ENCODE peak calls at places on chromosomes 13 and 19, in four cellular contexts. B is GM12878, F is K562, N is HepG2. S is an unnamed sample.

GRCh38 chr13:101152184-101152583 is 264.1 kb downstream of the NALCN start:
- DNase-seq in N (no peak), F (no peak), B (no peak), S (no peak)

GRCh38 chr19:17854061-17854460 is 5.6 kb upstream of the RPL18A start:
- DNase-seq in B (no peak), N (no peak), F (no peak), S (no peak)

GRCh38 chr19:43598445-43599240 is 2.2 kb downstream of the ZNF576 start:
- DNase-seq in F (no peak), B (no peak), N (no peak), S (no peak)

GRCh38 chr13:35699805-35700204 is 223.3 kb upstream of the MAB21L1 start:
- DNase-seq in F (no peak), N (no peak), B (no peak), S (no peak)

GRCh38 chr19:18389736-18390074 is 3.7 kb downstream of the GDF15 start:
- DNase-seq in N (no peak), B (no peak), F (no peak), S (no peak)

GRCh38 chr13:51803422-51804294 is at the start of gene DHRS12:
- DNase-seq in N (peak), B (peak), F (peak), S (peak)

GRCh38 chr13:112772539-112772909 is 82.7 kb downstream of the ATP11A start:
- DNase-seq in F (no peak), N (no peak), B (no peak), S (no peak)

GRCh38 chr13:29892149-29892548 is 41.7 kb upstream of the UBL3 start:
- DNase-seq in B (no peak), F (no peak), N (no peak), S (no peak)

GRCh38 chr19:39643591-39643990 is 12.1 kb upstream of the LGALS16 start:
- DNase-seq in N (no peak), B (no peak), F (no peak), S (no peak)

GRCh38 chr13:105627270-105627669 is 908.2 kb downstream of the EFNB2 start:
- DNase-seq in F (no peak), B (no peak), N (no peak), S (no peak)

GRCh38 chr13:112783135-112783945 is 93.5 kb downstream of the ATP11A start:
- DNase-seq in F (no peak), B (no peak), N (no peak), S (peak)

GRCh38 chr19:44304659-44305193 is at the start of gene ZNF235:
- DNase-seq in B (peak), F (peak), N (peak), S (peak)

GRCh38 chr13:41767801-41768200 is 193.1 kb downstream of the VWA8 start:
- DNase-seq in N (no peak), F (no peak), B (no peak), S (no peak)

GRCh38 chr13:94061316-94061715 is 418.2 kb downstream of the DCT start:
- DNase-seq in B (no peak), F (no peak), N (no peak), S (no peak)

GRCh38 chr13:106942558-106942957 is 374.6 kb upstream of the ARGLU1 start:
- DNase-seq in N (no peak), F (no peak), B (no peak), S (no peak)

GRCh38 chr13:30169442-30169841 is 137.9 kb downstream of the KATNAL1 start:
- DNase-seq in F (no peak), N (no peak), B (no peak), S (no peak)

GRCh38 chr13:74891610-74892009 is 590.4 kb downstream of the TBC1D4 start:
- DNase-seq in F (no peak), N (no peak), B (no peak), S (no peak)

GRCh38 chr19:48812094-48812929 is 1.5 kb upstream of the BCAT2 start:
- DNase-seq in F (peak), N (peak), B (no peak), S (peak)

GRCh38 chr13:106680796-106681482 is 113.0 kb upstream of the ARGLU1 start:
- DNase-seq in B (no peak), F (no peak), N (no peak), S (no peak)

GRCh38 chr13:112131740-112132113 is 64.8 kb downstream of the SOX1 start:
- DNase-seq in F (no peak), N (no peak), B (no peak), S (no peak)

GRCh38 chr13:31209172-31209818 is 9.5 kb downstream of the B3GLCT start:
- DNase-seq in F (no peak), B (no peak), N (no peak), S (peak)

GRCh38 chr19:5031231-5032100 is 62.6 kb downstream of the KDM4B start:
- DNase-seq in B (peak), N (peak), F (peak), S (peak)

GRCh38 chr13:23180711-23181110 is at the start of gene SGCG:
- DNase-seq in F (no peak), B (no peak), N (no peak), S (no peak)

GRCh38 chr13:114105351-114106225 is 26.8 kb downstream of the RASA3 start:
- DNase-seq in F (no peak), B (no peak), N (no peak), S (peak)

GRCh38 chr13:79791471-79792042 is 310.6 kb downstream of the NDFIP2 start:
- DNase-seq in B (no peak), F (no peak), N (no peak), S (no peak)

GRCh38 chr13:26867451-26868067 is 107.0 kb upstream of the GPR12 start:
- DNase-seq in N (no peak), F (peak), B (no peak), S (no peak)

GRCh38 chr13:77429320-77430142 is 102.6 kb upstream of the MYCBP2 start:
- DNase-seq in N (no peak), B (peak), F (no peak), S (no peak)

GRCh38 chr13:19587635-19588300 is 26.4 kb upstream of the TPTE2 start:
- DNase-seq in B (no peak), F (peak), N (peak), S (peak)

GRCh38 chr19:23916991-23917390 is 2.3 kb downstream of the ZNF726 start:
- DNase-seq in B (no peak), F (peak), N (no peak), S (no peak)

GRCh38 chr13:24777171-24777570 is 13.2 kb downstream of the RNF17 start:
- DNase-seq in F (no peak), B (no peak), N (no peak), S (no peak)

GRCh38 chr19:7349231-7349591 is 474 bp downstream of the ARHGEF18 start:
- DNase-seq in N (no peak), F (no peak), B (no peak), S (no peak)
- TF ChIP-seq NFIC in N (no peak), F (no peak), B (no peak), S (no peak)

GRCh38 chr19:2487780-2488330 is 11.9 kb downstream of the GADD45B start:
- DNase-seq in F (no peak), N (no peak), B (no peak), S (no peak)

GRCh38 chr19:2490659-2491058 is 14.7 kb downstream of the GADD45B start:
- DNase-seq in N (no peak), B (no peak), F (no peak), S (no peak)

GRCh38 chr19:2488405-2488941 is 12.5 kb downstream of the GADD45B start:
- DNase-seq in B (no peak), N (no peak), F (no peak), S (no peak)

GRCh38 chr19:2487090-2487489 is 11.2 kb downstream of the GADD45B start:
- DNase-seq in F (no peak), B (no peak), N (no peak), S (no peak)

GRCh38 chr19:2488942-2489731 is 13.2 kb downstream of the GADD45B start:
- DNase-seq in B (no peak), F (no peak), N (no peak), S (peak)
- H2AFZ ChIP-seq in B (peak), F (no peak), N (no peak), S (no peak)

GRCh38 chr13:98033277-98034247 is 80.1 kb downstream of the IPO5 start:
- DNase-seq in N (peak), B (no peak), F (peak), S (peak)
- TF ChIP-seq NFIC in N (no peak), B (no peak), F (no peak), S (no peak)

GRCh38 chr13:64538711-64539110 is 2691.4 kb downstream of the PCDH9 start:
- DNase-seq in N (no peak), B (no peak), F (no peak), S (no peak)
- H2AFZ ChIP-seq in N (no peak), B (no peak), F (no peak), S (no peak)

DNA sequence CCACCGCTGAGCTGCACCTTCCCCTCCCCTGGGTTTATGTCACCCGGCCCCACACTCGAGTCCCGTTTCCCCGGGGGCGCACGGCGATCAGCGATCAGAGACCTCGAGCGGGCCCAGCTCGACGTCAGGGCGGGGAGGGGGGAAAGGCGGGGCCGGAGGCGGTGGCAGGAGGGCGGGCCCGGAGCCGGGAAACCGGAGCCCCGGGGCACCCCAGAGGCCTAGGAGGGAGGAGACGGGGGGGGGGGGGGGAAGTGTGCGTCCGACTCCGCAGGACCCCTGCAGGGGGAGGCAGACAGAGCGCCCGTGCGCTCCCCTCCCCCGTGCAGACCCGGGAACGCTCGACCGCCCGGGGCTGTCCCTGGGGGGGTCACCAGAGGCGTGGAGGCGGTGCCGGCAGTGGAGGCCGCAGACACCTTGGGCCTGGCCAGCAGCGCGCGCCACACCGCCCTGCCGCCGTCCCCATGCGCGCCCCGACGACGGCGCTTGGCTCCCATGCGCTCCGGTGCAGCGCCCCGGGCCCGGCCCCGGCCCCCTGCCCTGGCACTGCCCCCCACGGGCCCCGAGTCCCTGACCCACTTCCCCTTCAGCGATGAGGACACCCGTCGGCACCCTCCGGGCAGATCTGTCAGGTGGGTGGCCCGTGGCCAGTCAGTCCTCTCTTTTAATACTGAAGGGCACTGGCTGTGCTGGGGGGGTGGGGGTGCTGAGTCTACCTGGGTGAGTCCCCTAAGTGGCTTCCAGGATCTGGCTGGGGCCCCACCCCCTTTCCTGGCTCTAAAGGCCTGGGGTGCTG is 11.8 kb downstream of the PDE4A start:
- DNase-seq in B (no peak), N (no peak), F (peak), S (peak)
- TF ChIP-seq NFIC in B (no peak), N (no peak), F (peak), S (no peak)

DNA sequence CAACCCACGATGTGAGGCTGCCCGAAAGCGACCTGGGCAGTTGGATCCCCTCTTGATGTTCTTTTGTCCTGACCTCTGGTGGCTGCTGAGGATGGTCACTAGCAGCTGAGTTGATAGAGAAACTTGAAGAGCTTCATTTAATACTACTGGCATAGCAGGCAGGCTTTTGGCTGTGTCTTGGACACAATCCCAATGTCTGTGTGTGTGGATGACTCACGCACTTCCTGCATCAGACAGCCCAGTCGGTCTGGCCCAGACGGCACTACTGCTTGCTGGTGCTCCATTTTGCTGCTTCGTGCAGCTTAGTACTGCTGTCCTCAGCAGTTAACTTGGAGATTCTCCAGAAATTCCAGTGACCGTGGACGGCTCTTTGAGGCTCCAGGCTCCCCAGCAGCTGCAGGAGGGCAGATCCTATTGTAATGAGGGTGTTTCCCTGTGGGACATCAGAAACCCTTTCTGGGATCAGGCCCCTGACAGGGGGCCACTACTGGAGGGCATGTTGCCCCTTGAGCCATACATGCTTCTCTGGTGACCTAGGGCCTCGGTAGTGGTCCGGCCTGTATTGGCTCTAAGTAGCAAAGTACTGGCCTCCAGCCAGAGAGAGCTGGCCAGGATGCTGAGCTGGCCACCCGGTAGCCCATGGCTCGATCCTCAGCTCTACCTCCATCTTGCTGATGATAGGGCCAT is 4.5 kb downstream of the FPR3 start:
- DNase-seq in B (no peak), F (peak), N (peak), S (peak)
- H2AFZ ChIP-seq in B (no peak), F (peak), N (no peak), S (peak)

GRCh38 chr19:29809795-29810503 is 1.8 kb upstream of the CCNE1 start:
- DNase-seq in F (no peak), N (no peak), B (no peak), S (no peak)

GRCh38 chr19:29812080-29812880 is 489 bp downstream of the CCNE1 start:
- DNase-seq in B (no peak), F (no peak), N (no peak), S (peak)

GRCh38 chr19:29812881-29813275 is 1.1 kb downstream of the CCNE1 start:
- DNase-seq in N (no peak), B (no peak), F (no peak), S (no peak)

GRCh38 chr19:29810504-29810871 is 1.3 kb upstream of the CCNE1 start:
- DNase-seq in F (peak), N (no peak), B (no peak), S (no peak)

DNA sequence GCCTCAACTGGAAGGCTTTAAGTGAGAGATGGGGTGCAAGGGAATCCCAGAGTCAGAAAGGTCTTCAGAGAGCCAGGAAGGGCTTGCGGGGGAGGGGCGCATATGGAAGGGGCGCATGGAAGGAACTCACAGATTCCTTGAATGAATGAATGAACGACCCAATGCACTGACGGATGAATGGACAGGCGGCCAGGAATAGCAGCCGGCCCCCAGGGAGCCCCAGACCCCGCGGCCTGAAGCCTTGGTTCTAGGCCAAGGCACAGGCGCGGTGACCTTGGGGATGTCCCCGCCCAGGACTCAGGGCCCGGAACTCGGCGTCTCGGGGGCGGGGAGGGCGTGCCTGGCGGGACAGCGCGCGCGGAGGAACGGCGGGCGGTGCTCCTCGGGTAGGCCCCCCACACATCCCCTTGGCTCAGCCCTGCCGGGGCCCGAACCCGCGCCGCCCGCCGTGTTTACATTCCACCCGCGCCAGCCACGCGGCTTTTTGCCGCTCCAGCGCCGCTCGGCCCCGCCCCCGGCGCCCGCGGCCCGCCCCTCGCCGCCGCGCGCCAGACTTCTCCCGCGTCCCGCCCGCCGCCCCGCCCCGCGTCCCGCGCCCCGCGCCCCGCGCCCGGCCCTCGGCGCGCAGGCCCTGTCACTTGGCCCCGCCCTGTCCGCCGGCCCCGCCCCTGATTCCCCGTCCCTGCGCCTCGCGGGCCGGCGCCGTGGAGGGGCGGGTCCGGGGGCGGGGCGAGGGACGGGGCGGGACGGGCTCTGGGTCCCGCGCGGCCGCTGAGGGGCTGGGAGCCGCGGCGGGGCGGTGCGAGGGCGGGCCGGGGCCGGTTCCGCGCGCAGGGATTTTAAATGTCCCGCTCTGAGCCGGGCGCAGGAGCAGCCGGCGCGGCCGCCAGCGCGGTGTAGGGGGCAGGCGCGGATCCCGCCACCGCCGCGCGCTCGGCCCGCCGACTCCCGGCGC is at the start of gene CCNE1:
- DNase-seq in N (peak), F (peak), B (no peak), S (peak)
- TF ChIP-seq NFIC in N (no peak), F (peak), B (no peak), S (no peak)

GRCh38 chr13:33040116-33040515 is 23.9 kb downstream of the KL start:
- DNase-seq in B (no peak), N (no peak), F (no peak), S (no peak)
- H2AFZ ChIP-seq in B (no peak), N (no peak), F (no peak), S (no peak)

GRCh38 chr19:2255982-2256685 is at the start of gene JSRP1:
- DNase-seq in N (no peak), B (no peak), F (no peak), S (peak)

GRCh38 chr19:2252481-2253105 is 3.5 kb downstream of the AMH start:
- DNase-seq in F (no peak), N (no peak), B (no peak), S (peak)

GRCh38 chr19:2253106-2254051 is 2.8 kb downstream of the JSRP1 start:
- DNase-seq in F (no peak), N (peak), B (no peak), S (peak)

GRCh38 chr19:2254052-2254872 is 2.0 kb downstream of the JSRP1 start:
- DNase-seq in N (peak), F (no peak), B (no peak), S (peak)

GRCh38 chr19:2255112-2255845 is 938 bp downstream of the JSRP1 start:
- DNase-seq in F (no peak), N (no peak), B (no peak), S (peak)
- TF ChIP-seq NFIC in F (no peak), N (no peak), B (no peak), S (no peak)

GRCh38 chr19:1250374-1251232 is 2.2 kb downstream of the MIDN start:
- DNase-seq in N (peak), F (peak), B (no peak), S (peak)

GRCh38 chr19:1252818-1253513 is 4.6 kb downstream of the MIDN start:
- DNase-seq in N (peak), B (no peak), F (peak), S (peak)

GRCh38 chr19:1252221-1252817 is 3.9 kb downstream of the MIDN start:
- DNase-seq in B (no peak), N (no peak), F (peak), S (peak)

GRCh38 chr19:1251233-1251502 is 2.8 kb downstream of the MIDN start:
- DNase-seq in N (peak), B (no peak), F (peak), S (peak)

GRCh38 chr19:1251503-1252220 is 3.3 kb downstream of the MIDN start:
- DNase-seq in N (peak), F (peak), B (no peak), S (peak)
- H2AFZ ChIP-seq in N (no peak), F (no peak), B (no peak), S (no peak)

S was measured in SK-N-SH.